ENCODE peak calls at places on chromosomes 7 and 10, in ten cellular contexts. G, A, M, J, U, I, Y, Q, F and R are unnamed samples.

GRCh38 chr7:11786186-11786585 is 45.8 kb downstream of the THSD7A start:
- DNase-seq in Y (no peak), J (no peak), U (no peak), I (peak; percentile 44), G (no peak), F (no peak), Q (no peak), A (no peak), M (no peak), R (no peak)

GRCh38 chr10:88186335-88186734 is 322.9 kb downstream of the PTEN start:
- DNase-seq in A (peak; percentile 87), Y (no peak), G (no peak), U (no peak), Q (no peak), J (no peak), F (no peak), I (no peak), M (no peak), R (no peak)

GRCh38 chr7:121604627-121605296 is 208.7 kb upstream of the FAM3C start:
- DNase-seq in Q (no peak), J (no peak), I (no peak), Y (no peak), G (no peak), F (no peak), M (peak; percentile 40), U (no peak), A (no peak), R (no peak)

GRCh38 chr10:125411724-125412123 is 251.4 kb upstream of the CTBP2 start:
- DNase-seq in J (no peak), I (peak; percentile 17), Q (no peak), G (no peak), M (no peak), U (no peak), F (no peak), Y (no peak), A (peak; percentile 96), R (no peak)

GRCh38 chr10:78568664-78569063 is 500.1 kb upstream of the ZMIZ1 start:
- DNase-seq in Y (no peak), J (no peak), U (no peak), M (no peak), F (no peak), A (no peak), G (no peak), Q (no peak), I (no peak), R (peak; percentile 10)

GRCh38 chr10:94361161-94361794 is 1.5 kb downstream of the NOC3L start:
- DNase-seq in Q (peak; percentile 30), A (no peak), M (peak; percentile 76), Y (peak; percentile 41), U (peak; percentile 26), F (no peak), G (no peak), I (peak; percentile 51), J (no peak), R (no peak)

GRCh38 chr10:70498970-70499828 is 20.6 kb downstream of the PALD1 start:
- DNase-seq in J (no peak), U (no peak), F (no peak), I (peak; percentile 57), M (no peak), G (no peak), Y (no peak), Q (no peak), A (no peak), R (no peak)

GRCh38 chr7:116293633-116294032 is 83.3 kb downstream of the TES start:
- DNase-seq in J (no peak), M (no peak), A (no peak), I (no peak), Y (no peak), G (no peak), F (no peak), Q (no peak), U (no peak), R (no peak)

GRCh38 chr7:128861957-128862570 is 592 bp upstream of the ATP6V1F start:
- DNase-seq in G (no peak), F (peak; percentile 42), Q (no peak), M (no peak), J (no peak), A (no peak), I (no peak), U (no peak), Y (no peak), R (no peak)

GRCh38 chr7:128865303-128865702 is 2.6 kb downstream of the ATP6V1F start:
- DNase-seq in M (no peak), I (no peak), A (no peak), Q (no peak), U (no peak), G (no peak), J (no peak), F (no peak), Y (peak; percentile 21), R (no peak)

GRCh38 chr7:128863433-128863989 is 855 bp downstream of the ATP6V1F start:
- DNase-seq in A (peak; percentile 74), Q (no peak), J (no peak), M (peak; percentile 47), U (peak; percentile 45), I (peak; percentile 67), F (peak; percentile 85), Y (no peak), G (no peak), R (no peak)

GRCh38 chr7:128860158-128861073 is 2.2 kb upstream of the ATP6V1F start:
- DNase-seq in I (no peak), G (no peak), Y (peak; percentile 75), U (no peak), J (no peak), Q (no peak), A (peak; percentile 81), F (peak; percentile 99), M (no peak), R (no peak)

GRCh38 chr7:128862571-128863432 is at the start of gene ATP6V1F:
- DNase-seq in Y (peak; percentile 97), Q (peak; percentile 96), G (peak; percentile 99), F (peak; percentile 100), U (peak; percentile 99), I (peak; percentile 100), A (peak; percentile 96), J (peak; percentile 100), M (peak; percentile 98), R (peak; percentile 100)
- TF ChIP-seq POLR2A in Y (peak; percentile 84), Q (peak; percentile 81), G (no peak), F (peak; percentile 90), U (peak; percentile 80), I (peak; percentile 91), A (peak; percentile 66), J (no peak), M (peak; percentile 79), R (no peak)

GRCh38 chr10:12724782-12725579 is 276.5 kb downstream of the CCDC3 start:
- DNase-seq in F (no peak), Y (no peak), G (no peak), U (no peak), M (no peak), J (no peak), Q (no peak), A (no peak), I (no peak), R (no peak)
- H3K4me3 ChIP-seq in F (no peak overlapping the region), Y (no peak overlapping the region), G (no peak overlapping the region), U (no peak overlapping the region), M (no peak overlapping the region), J (no peak overlapping the region), Q (no peak overlapping the region), A (no peak overlapping the region), I (no peak overlapping the region), R (no peak overlapping the region)

GRCh38 chr10:59002011-59002410 is 174.4 kb upstream of the PHYHIPL start:
- DNase-seq in A (no peak), M (no peak), Y (no peak), J (no peak), U (no peak), G (no peak), F (no peak), Q (no peak), I (no peak), R (no peak)

GRCh38 chr10:59003203-59003602 is 173.2 kb upstream of the PHYHIPL start:
- DNase-seq in I (no peak), U (no peak), Q (no peak), A (no peak), F (no peak), G (no peak), Y (no peak), J (no peak), M (no peak), R (no peak)

GRCh38 chr10:58998924-58999713 is 177.3 kb upstream of the PHYHIPL start:
- DNase-seq in Y (peak; percentile 81), I (no peak), G (no peak), A (no peak), J (no peak), U (no peak), Q (peak; percentile 68), M (no peak), F (no peak), R (no peak)

GRCh38 chr10:58996866-58997265 is 179.6 kb upstream of the PHYHIPL start:
- DNase-seq in F (no peak), Y (no peak), M (no peak), A (no peak), J (no peak), Q (no peak), I (no peak), U (no peak), G (no peak), R (no peak)

DNA sequence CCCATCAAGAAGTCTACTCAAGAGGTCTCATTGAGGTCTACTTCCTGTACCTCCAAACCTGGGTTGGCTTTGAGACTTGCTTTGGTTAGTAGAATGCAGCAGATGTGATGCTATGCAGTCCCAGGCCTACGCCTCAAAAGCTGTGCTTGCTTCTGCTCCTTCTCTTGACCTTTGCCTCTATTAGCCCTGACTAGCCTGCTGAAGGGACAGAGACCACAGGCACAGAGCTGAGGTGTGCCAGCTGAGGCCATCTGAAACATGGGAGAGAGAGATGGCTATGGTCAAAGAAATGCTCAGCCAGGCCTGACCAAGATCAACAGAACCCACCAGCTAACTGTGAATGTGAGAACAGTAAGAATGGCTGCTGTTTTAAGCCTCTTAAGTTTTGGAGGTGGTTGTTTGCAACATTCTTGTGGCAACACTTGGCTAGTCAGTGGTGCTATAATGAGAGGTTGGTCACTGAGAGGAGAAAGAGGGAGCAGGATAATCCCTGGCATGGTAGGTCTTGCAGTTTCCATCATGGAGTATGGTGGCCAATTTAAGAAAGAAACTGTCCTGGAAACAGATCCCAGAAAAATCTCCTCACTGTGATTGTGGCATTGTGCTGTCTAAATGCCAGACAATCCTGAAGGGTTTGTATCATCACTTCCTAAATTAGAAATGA is 176.1 kb upstream of the PHYHIPL start:
- DNase-seq in I (no peak), A (no peak), J (no peak), U (no peak), M (no peak), G (no peak), Y (no peak), Q (no peak), F (no peak), R (no peak)
- TF ChIP-seq POLR2A in I (no peak), A (no peak), J (no peak), U (no peak), M (no peak), G (no peak), Y (no peak), Q (no peak), F (no peak), R (no peak)

GRCh38 chr10:21495002-21495685 is 30.3 kb downstream of the SKIDA1 start:
- DNase-seq in G (peak; percentile 78), F (no peak), M (peak; percentile 38), J (no peak), I (peak; percentile 41), U (no peak), Y (no peak), Q (no peak), A (peak; percentile 26), R (no peak)

GRCh38 chr10:21494221-21495001 is 31.1 kb downstream of the SKIDA1 start:
- DNase-seq in U (no peak), F (no peak), G (peak; percentile 85), A (no peak), Q (no peak), J (peak; percentile 72), Y (no peak), I (peak; percentile 27), M (peak; percentile 50), R (no peak)

GRCh38 chr10:21496285-21497176 is 29.0 kb downstream of the SKIDA1 start:
- DNase-seq in J (peak; percentile 73), G (peak; percentile 86), I (peak; percentile 63), A (peak; percentile 25), U (peak; percentile 48), Y (peak; percentile 30), F (peak; percentile 72), Q (peak; percentile 46), M (peak; percentile 64), R (no peak)

GRCh38 chr10:21495686-21496284 is 29.7 kb downstream of the SKIDA1 start:
- DNase-seq in A (peak; percentile 77), F (peak; percentile 90), Y (peak; percentile 62), M (peak; percentile 88), U (peak; percentile 84), G (peak; percentile 97), Q (peak; percentile 80), J (peak; percentile 92), I (peak; percentile 88), R (peak; percentile 70)

DNA sequence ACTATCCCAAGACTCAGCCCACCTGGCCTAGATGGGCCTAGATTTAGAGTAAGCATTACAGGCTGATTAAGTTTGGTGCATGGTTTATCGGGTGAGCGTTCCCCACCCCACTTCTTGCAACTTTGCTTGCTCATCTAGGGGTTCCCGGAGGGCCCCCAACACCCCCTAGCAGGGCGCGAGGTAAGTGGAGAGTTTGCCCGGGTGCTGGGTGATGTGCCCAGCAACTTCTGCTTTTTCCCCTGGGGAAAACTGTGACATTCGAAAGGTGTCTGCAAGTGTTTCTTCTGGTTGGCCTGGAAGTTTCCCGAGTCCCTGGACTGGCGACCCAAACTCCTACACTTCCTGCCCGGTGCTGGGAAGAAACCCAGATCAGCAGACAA is 31.7 kb downstream of the SKIDA1 start:
- DNase-seq in Y (no peak), A (no peak), J (no peak), M (no peak), G (peak; percentile 71), U (no peak), F (no peak), I (no peak), Q (no peak), R (no peak)
- H3K4me3 ChIP-seq in Y (peak overlapping the region; percentile 59), A (no peak overlapping the region), J (peak overlapping the region; percentile 61), M (no peak overlapping the region), G (peak overlapping the region; percentile 80), U (no peak overlapping the region), F (no peak overlapping the region), I (no peak overlapping the region), Q (peak overlapping the region; percentile 53), R (no peak overlapping the region)